ENCODE peak calls at places on chromosomes 3 and 15, in six cellular contexts. One of them, this sample, is unnamed.

GRCh38 chr3:68996356-68996995 is 17.0 kb downstream of the EOGT start:
- DNase-seq in HCT116: no peak
- DNase-seq in GM12878: no peak
- DNase-seq in H1: no peak
- DNase-seq in K562: no peak
- DNase-seq in HepG2: no peak
- DNase-seq in this sample: no peak

GRCh38 chr3:108097326-108098035 is 6.7 kb upstream of the CD47 start:
- DNase-seq in HCT116: no peak
- DNase-seq in GM12878: no peak
- DNase-seq in H1: no peak
- DNase-seq in K562: no peak
- DNase-seq in HepG2: no peak
- DNase-seq in this sample: no peak

GRCh38 chr15:55230051-55230670 is 33.4 kb upstream of the RSL24D1 start:
- DNase-seq in HCT116: no peak
- DNase-seq in GM12878: no peak
- DNase-seq in H1: no peak
- DNase-seq in K562: no peak
- DNase-seq in HepG2: no peak
- DNase-seq in this sample: no peak

GRCh38 chr3:117052356-117052755 is 342.8 kb downstream of the TUSC7 start:
- DNase-seq in HCT116: no peak
- DNase-seq in GM12878: no peak
- DNase-seq in H1: no peak
- DNase-seq in K562: no peak
- DNase-seq in HepG2: no peak
- DNase-seq in this sample: no peak

GRCh38 chr3:61807865-61808276 is 246.5 kb downstream of the PTPRG start:
- DNase-seq in HCT116: no peak
- DNase-seq in GM12878: no peak
- DNase-seq in H1: no peak
- DNase-seq in K562: no peak
- DNase-seq in HepG2: peak
- DNase-seq in this sample: no peak

GRCh38 chr15:51299187-51300015 is 39.0 kb downstream of the CYP19A1 start:
- DNase-seq in HCT116: no peak
- DNase-seq in GM12878: no peak
- DNase-seq in H1: no peak
- DNase-seq in K562: no peak
- DNase-seq in HepG2: peak
- DNase-seq in this sample: no peak

GRCh38 chr15:23439513-23439912 is 7.5 kb downstream of the GOLGA6L2 start:
- DNase-seq in HCT116: no peak
- DNase-seq in GM12878: no peak
- DNase-seq in H1: no peak
- DNase-seq in K562: no peak
- DNase-seq in HepG2: no peak
- DNase-seq in this sample: no peak

GRCh38 chr3:10855083-10855870 is 39.2 kb downstream of the SLC6A11 start:
- DNase-seq in HCT116: no peak
- DNase-seq in GM12878: no peak
- DNase-seq in H1: no peak
- DNase-seq in K562: no peak
- DNase-seq in HepG2: peak
- DNase-seq in this sample: no peak

GRCh38 chr3:78101363-78101762 is 1061.5 kb downstream of the ROBO2 start:
- DNase-seq in HCT116: no peak
- DNase-seq in GM12878: no peak
- DNase-seq in H1: no peak
- DNase-seq in K562: no peak
- DNase-seq in HepG2: no peak
- DNase-seq in this sample: no peak

GRCh38 chr3:128845695-128846491 is 33.5 kb upstream of the ACAD9 start:
- DNase-seq in HCT116: peak
- DNase-seq in GM12878: peak
- DNase-seq in H1: peak
- DNase-seq in K562: peak
- DNase-seq in HepG2: peak
- DNase-seq in this sample: peak

GRCh38 chr3:128352326-128352725 is 114.4 kb downstream of the DNAJB8 start:
- DNase-seq in HCT116: no peak
- DNase-seq in GM12878: no peak
- DNase-seq in H1: no peak
- DNase-seq in K562: no peak
- DNase-seq in HepG2: no peak
- DNase-seq in this sample: no peak

GRCh38 chr3:42713747-42714146 is 11.1 kb upstream of the HHATL start:
- DNase-seq in HCT116: no peak
- DNase-seq in GM12878: no peak
- DNase-seq in H1: no peak
- DNase-seq in K562: no peak
- DNase-seq in HepG2: no peak
- DNase-seq in this sample: no peak

GRCh38 chr3:105829229-105829628 is 39.6 kb downstream of the CBLB start:
- DNase-seq in HCT116: no peak
- DNase-seq in GM12878: no peak
- DNase-seq in H1: no peak
- DNase-seq in K562: no peak
- DNase-seq in HepG2: no peak
- DNase-seq in this sample: no peak

GRCh38 chr3:38126121-38126892 is 10.6 kb downstream of the ACAA1 start:
- DNase-seq in HCT116: no peak
- DNase-seq in GM12878: no peak
- DNase-seq in H1: no peak
- DNase-seq in K562: no peak
- DNase-seq in HepG2: no peak
- DNase-seq in this sample: no peak

GRCh38 chr3:127671523-127672428 is 976 bp upstream of the ABTB1 start:
- DNase-seq in HCT116: no peak
- DNase-seq in GM12878: no peak
- DNase-seq in H1: no peak
- DNase-seq in K562: peak
- DNase-seq in HepG2: no peak
- DNase-seq in this sample: no peak

GRCh38 chr3:187318819-187319616 is 27.5 kb upstream of the MASP1 start:
- DNase-seq in HCT116: peak
- DNase-seq in GM12878: no peak
- DNase-seq in H1: no peak
- DNase-seq in K562: peak
- DNase-seq in HepG2: peak
- DNase-seq in this sample: peak

GRCh38 chr3:106719583-106719982 is 657.7 kb upstream of the CCDC54 start:
- DNase-seq in HCT116: no peak
- DNase-seq in GM12878: no peak
- DNase-seq in H1: no peak
- DNase-seq in K562: no peak
- DNase-seq in HepG2: no peak
- DNase-seq in this sample: no peak

GRCh38 chr3:24604215-24604614 is 109.6 kb upstream of the THRB start:
- DNase-seq in HCT116: no peak
- DNase-seq in GM12878: no peak
- DNase-seq in H1: no peak
- DNase-seq in K562: no peak
- DNase-seq in HepG2: no peak
- DNase-seq in this sample: no peak

GRCh38 chr3:28907616-28908015 is 373.3 kb upstream of the RBMS3 start:
- DNase-seq in HCT116: no peak
- DNase-seq in GM12878: no peak
- DNase-seq in H1: no peak
- DNase-seq in K562: no peak
- DNase-seq in HepG2: no peak
- DNase-seq in this sample: no peak

GRCh38 chr3:86547697-86548096 is 443.3 kb downstream of the VGLL3 start:
- DNase-seq in HCT116: no peak
- DNase-seq in GM12878: no peak
- DNase-seq in H1: peak
- DNase-seq in K562: no peak
- DNase-seq in HepG2: no peak
- DNase-seq in this sample: peak

GRCh38 chr3:123869165-123869564 is 15.0 kb downstream of the MYLK start:
- DNase-seq in HCT116: no peak
- DNase-seq in GM12878: no peak
- DNase-seq in H1: no peak
- DNase-seq in K562: no peak
- DNase-seq in HepG2: no peak
- DNase-seq in this sample: no peak

GRCh38 chr3:23779841-23780240 is 25.9 kb upstream of the UBE2E1 start:
- DNase-seq in HCT116: no peak
- DNase-seq in GM12878: no peak
- DNase-seq in H1: no peak
- DNase-seq in K562: no peak
- DNase-seq in HepG2: no peak
- DNase-seq in this sample: no peak

GRCh38 chr3:109131276-109131675 is 5.2 kb upstream of the C3orf85 start:
- DNase-seq in HCT116: no peak
- DNase-seq in GM12878: no peak
- DNase-seq in H1: no peak
- DNase-seq in K562: no peak
- DNase-seq in HepG2: no peak
- DNase-seq in this sample: no peak

DNA sequence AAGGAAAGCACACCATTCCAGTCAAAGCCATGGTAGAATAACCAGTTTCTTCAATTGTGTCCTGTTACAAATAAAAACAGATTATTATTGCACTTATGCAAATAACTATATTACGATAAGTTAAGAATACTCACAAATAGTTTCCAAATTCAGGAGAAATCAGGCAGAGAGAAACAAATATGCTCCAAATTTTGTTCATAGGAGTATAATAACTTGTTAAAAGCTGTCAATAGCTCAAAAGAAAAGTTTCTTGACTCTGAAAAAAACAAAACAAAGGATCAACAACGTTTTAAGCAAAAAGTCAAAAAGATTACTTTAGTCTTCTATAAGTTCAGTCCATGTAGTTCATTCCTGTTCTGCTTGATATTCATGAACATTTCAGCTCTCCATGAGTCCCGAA is 59.7 kb upstream of the BDH1 start:
- DNase-seq in HCT116: no peak
- DNase-seq in GM12878: no peak
- DNase-seq in H1: no peak
- DNase-seq in K562: no peak
- DNase-seq in HepG2: no peak
- DNase-seq in this sample: no peak
- TF ChIP-seq YY1 in HCT116: no peak
- TF ChIP-seq YY1 in GM12878: no peak
- TF ChIP-seq YY1 in H1: no peak
- TF ChIP-seq YY1 in K562: no peak
- TF ChIP-seq YY1 in HepG2: no peak
- TF ChIP-seq YY1 in this sample: no peak

GRCh38 chr3:9308298-9308990 is 54.4 kb upstream of the THUMPD3 start:
- DNase-seq in HCT116: no peak
- DNase-seq in GM12878: no peak
- DNase-seq in H1: no peak
- DNase-seq in K562: no peak
- DNase-seq in HepG2: no peak
- DNase-seq in this sample: no peak
- TF ChIP-seq YY1 in HCT116: no peak
- TF ChIP-seq YY1 in GM12878: no peak
- TF ChIP-seq YY1 in H1: no peak
- TF ChIP-seq YY1 in K562: no peak
- TF ChIP-seq YY1 in HepG2: no peak
- TF ChIP-seq YY1 in this sample: no peak

GRCh38 chr15:90065682-90066049 is 36.6 kb downstream of the IDH2 start:
- DNase-seq in HCT116: no peak
- DNase-seq in GM12878: no peak
- DNase-seq in H1: no peak
- DNase-seq in K562: no peak
- DNase-seq in HepG2: no peak
- DNase-seq in this sample: no peak
- TF ChIP-seq YY1 in HCT116: no peak
- TF ChIP-seq YY1 in GM12878: no peak
- TF ChIP-seq YY1 in H1: no peak
- TF ChIP-seq YY1 in K562: no peak
- TF ChIP-seq YY1 in HepG2: no peak
- TF ChIP-seq YY1 in this sample: no peak

DNA sequence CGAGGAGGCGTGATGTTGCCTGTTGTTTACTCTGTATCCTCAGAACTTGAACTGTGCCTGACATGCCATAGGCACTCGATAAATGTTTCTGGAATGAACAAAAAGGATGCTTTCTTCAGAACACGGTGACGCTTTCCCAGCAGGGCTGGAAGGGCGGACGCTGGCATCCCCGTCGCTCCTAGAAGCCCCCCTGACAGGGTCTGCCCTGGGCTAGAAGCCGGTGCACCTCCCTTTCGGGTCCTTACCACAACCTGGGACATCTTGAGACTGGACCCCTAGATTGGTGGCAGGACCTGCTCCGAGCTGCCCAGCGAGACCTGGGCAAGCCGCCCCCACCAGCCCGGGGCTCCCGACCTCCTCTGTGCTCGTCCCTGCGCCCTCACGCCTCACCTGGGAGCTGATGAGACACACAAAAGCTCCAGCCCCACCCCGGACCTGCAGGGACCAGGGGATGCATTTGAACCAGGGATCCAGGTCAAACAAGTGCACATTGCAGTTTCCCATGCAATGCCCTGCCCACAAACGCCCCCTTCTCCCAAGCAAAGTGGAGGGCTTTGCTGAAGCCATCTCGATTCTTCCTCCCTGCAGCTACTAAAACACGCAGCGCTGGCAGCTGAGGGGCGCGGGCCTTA is 131.2 kb upstream of the MEF2A start:
- DNase-seq in HCT116: no peak
- DNase-seq in GM12878: no peak
- DNase-seq in H1: no peak
- DNase-seq in K562: no peak
- DNase-seq in HepG2: no peak
- DNase-seq in this sample: no peak
- TF ChIP-seq YY1 in HCT116: no peak
- TF ChIP-seq YY1 in GM12878: no peak
- TF ChIP-seq YY1 in H1: no peak
- TF ChIP-seq YY1 in K562: no peak
- TF ChIP-seq YY1 in HepG2: no peak
- TF ChIP-seq YY1 in this sample: no peak

DNA sequence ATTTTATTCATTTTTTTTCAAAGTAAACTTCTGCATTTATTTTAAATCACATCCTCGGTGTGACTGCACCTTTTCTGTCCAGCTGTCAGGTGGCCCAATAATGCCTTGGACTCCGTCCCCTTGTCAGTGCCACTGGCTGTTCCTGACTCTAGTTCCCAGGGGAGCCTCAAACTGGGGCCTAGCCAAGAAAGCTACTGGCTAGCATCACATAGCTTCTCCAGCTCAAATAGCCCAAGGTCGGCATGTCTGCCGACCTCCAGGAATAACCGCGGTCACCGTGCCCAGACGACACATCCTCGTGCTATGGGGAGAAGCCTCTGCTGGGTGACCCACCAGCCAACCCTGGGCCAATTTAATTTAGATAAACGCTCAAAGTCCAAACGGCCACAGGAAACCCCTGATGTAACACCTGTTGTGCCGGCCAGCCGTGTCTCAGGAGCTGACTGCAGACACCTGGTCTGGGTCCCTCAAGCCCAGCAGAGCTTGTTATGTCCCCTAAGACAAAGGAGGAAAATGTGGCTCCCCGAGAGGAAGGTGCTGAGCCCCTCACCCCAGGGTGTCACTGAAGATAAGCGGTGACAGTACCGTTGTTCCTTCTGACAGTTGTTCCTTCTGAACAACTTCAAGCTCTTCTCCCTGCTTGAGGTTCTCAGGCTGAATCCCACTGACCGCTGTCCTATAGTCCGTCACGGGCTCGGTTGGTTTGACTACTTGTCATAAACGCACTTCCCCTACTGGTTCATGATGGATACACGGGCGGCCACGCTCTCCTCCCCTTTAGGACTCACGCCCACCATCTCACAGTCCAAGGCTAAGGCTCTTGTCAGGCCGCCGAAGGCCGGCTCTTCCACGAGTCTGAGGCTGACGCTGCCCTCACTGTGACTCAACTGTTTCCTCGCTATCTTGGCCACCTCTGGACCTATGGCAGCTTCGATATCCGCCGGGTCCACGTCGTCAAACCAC is 126.2 kb downstream of the KLF13 start:
- DNase-seq in HCT116: no peak
- DNase-seq in GM12878: no peak
- DNase-seq in H1: no peak
- DNase-seq in K562: no peak
- DNase-seq in HepG2: no peak
- DNase-seq in this sample: no peak
- TF ChIP-seq YY1 in HCT116: no peak
- TF ChIP-seq YY1 in GM12878: no peak
- TF ChIP-seq YY1 in H1: no peak
- TF ChIP-seq YY1 in K562: no peak
- TF ChIP-seq YY1 in HepG2: no peak
- TF ChIP-seq YY1 in this sample: no peak

This sample was measured in NT2/D1.